ENCODE peak calls at places on chromosomes 4 and X, in six cellular contexts. I is GM23338, Y is fibroblast of mammary gland, C is neuronal stem cell, X is psoas muscle, Q is ovary. G is an unnamed sample.

GRCh38 chrX:25524150-25524549 is 508.4 kb upstream of the ARX start:
- DNase-seq in X (no peak), Q (no peak), Y (peak; percentile 36), C (no peak), I (no peak), G (no peak)

GRCh38 chr4:93897559-93897958 is 69.0 kb downstream of the ATOH1 start:
- DNase-seq in X (no peak), C (no peak), Q (no peak), I (peak; percentile 21), Y (no peak), G (no peak)

GRCh38 chr4:182593413-182593812 is 323.8 kb downstream of the DCTD start:
- DNase-seq in I (no peak), C (no peak), X (no peak), Y (no peak), Q (no peak), G (no peak)

GRCh38 chr4:91366561-91366960 is 937.2 kb upstream of the GRID2 start:
- DNase-seq in X (no peak), Y (no peak), C (no peak), I (no peak), Q (no peak), G (no peak)

GRCh38 chr4:32775049-32775448 is 2054.9 kb downstream of the PCDH7 start:
- DNase-seq in Q (no peak), C (peak; percentile 18), X (no peak), Y (peak; percentile 17), I (peak; percentile 69), G (peak; percentile 47)

GRCh38 chr4:112140536-112140935 is 4.7 kb upstream of the FAM241A start:
- DNase-seq in C (no peak), I (no peak), Y (no peak), X (no peak), Q (no peak), G (no peak)

GRCh38 chr4:121789960-121790829 is 10.9 kb upstream of the EXOSC9 start:
- DNase-seq in X (no peak), C (no peak), Q (no peak), I (no peak), Y (peak; percentile 88), G (no peak)

GRCh38 chr4:73421708-73422457 is 14.1 kb upstream of the AFP start:
- DNase-seq in Q (no peak), X (no peak), Y (no peak), C (no peak), I (no peak), G (no peak)

GRCh38 chrX:79325263-79325958 is 41.7 kb downstream of the ITM2A start:
- DNase-seq in I (peak; percentile 17), Y (no peak), X (no peak), Q (no peak), C (no peak), G (no peak)

GRCh38 chr4:139692300-139693012 is 26.8 kb downstream of the MGST2 start:
- DNase-seq in Y (no peak), I (peak; percentile 29), C (no peak), Q (no peak), X (peak; percentile 60), G (peak; percentile 58)

GRCh38 chrX:150955590-150955989 is 27.5 kb upstream of the HMGB3 start:
- DNase-seq in Y (no peak), X (no peak), C (no peak), I (no peak), Q (no peak), G (no peak)

GRCh38 chr4:1047976-1048780 is 36.8 kb downstream of the FGFRL1 start:
- DNase-seq in X (peak; percentile 45), I (peak; percentile 9), Q (peak; percentile 12), Y (no peak), C (no peak), G (peak; percentile 11)

GRCh38 chr4:176261481-176261880 is 7.5 kb downstream of the ASB5 start:
- DNase-seq in Q (no peak), I (no peak), X (no peak), C (no peak), Y (peak; percentile 89), G (no peak)

GRCh38 chr4:98284640-98285046 is 23.5 kb downstream of the RAP1GDS1 start:
- DNase-seq in I (peak; percentile 91), Q (no peak), C (peak; percentile 27), X (no peak), Y (peak; percentile 32), G (no peak)

GRCh38 chr4:38413524-38414341 is 250.3 kb upstream of the KLF3 start:
- DNase-seq in I (no peak), X (no peak), Y (no peak), C (no peak), Q (no peak), G (no peak)

GRCh38 chr4:34157546-34157945 is 2086.8 kb downstream of the ARAP2 start:
- DNase-seq in X (no peak), Q (no peak), I (no peak), Y (peak; percentile 66), C (no peak), G (no peak)

GRCh38 chr4:30714408-30715031 is 5.6 kb upstream of the PCDH7 start:
- DNase-seq in C (peak; percentile 40), X (no peak), Q (peak; percentile 19), I (peak; percentile 88), Y (peak; percentile 55), G (peak; percentile 62)

GRCh38 chr4:69748176-69748575 is 12.2 kb downstream of the SULT1B1 start:
- DNase-seq in C (no peak), Y (peak; percentile 64), X (no peak), Q (no peak), I (no peak), G (no peak)

GRCh38 chr4:76087007-76087769 is 12.7 kb downstream of the ART3 start:
- DNase-seq in X (peak; percentile 58), Y (peak; percentile 73), C (peak; percentile 63), I (peak; percentile 92), Q (no peak), G (peak; percentile 73)

GRCh38 chrX:63350551-63350950 is 581 bp downstream of the SPIN4 start:
- DNase-seq in I (peak; percentile 24), C (no peak), Q (peak; percentile 14), X (no peak), Y (peak; percentile 3), G (peak; percentile 45)

GRCh38 chrX:155216940-155217450 is 735 bp downstream of the VBP1 start:
- DNase-seq in I (peak; percentile 16), C (peak; percentile 1), X (no peak), Y (peak; percentile 11), Q (no peak), G (no peak)

GRCh38 chr4:174794706-174795105 is 34.3 kb downstream of the GLRA3 start:
- DNase-seq in X (no peak), C (no peak), Q (no peak), I (no peak), Y (peak; percentile 9), G (no peak)

GRCh38 chr4:25448379-25449109 is 71.5 kb downstream of the ANAPC4 start:
- DNase-seq in Q (no peak), C (no peak), I (peak; percentile 40), X (no peak), Y (no peak), G (no peak)

DNA sequence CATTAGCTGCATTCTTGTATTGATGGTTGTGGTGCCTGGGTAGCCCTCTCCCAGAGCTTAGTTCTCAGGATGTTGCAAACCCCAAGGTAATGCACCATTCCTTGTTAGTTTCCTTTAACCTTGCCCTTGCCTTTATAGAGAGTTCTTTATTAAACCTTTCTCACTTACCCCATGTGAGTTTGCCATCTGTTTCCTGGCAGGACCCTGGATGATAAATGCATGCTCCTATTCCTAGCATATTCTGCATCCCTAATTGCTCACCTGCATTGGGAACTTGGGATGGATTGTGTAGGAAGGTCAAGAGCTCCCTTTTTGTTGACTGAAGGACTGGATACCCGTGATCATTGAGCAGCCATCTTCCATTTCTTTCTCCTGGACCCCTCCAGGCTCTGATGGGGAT is 59.9 kb upstream of the AP1S2 start:
- DNase-seq in X (no peak), Y (no peak), C (no peak), Q (no peak), I (no peak), G (no peak)
- H3K4me3 ChIP-seq in X (no peak overlapping the region), Y (no peak overlapping the region), C (no peak overlapping the region), Q (no peak overlapping the region), I (no peak overlapping the region), G (no peak overlapping the region)

GRCh38 chr4:14338206-14338605 is 664.1 kb upstream of the CPEB2 start:
- DNase-seq in I (no peak), C (no peak), X (no peak), Q (no peak), Y (peak; percentile 21), G (no peak)
- H3K4me3 ChIP-seq in I (no peak overlapping the region), C (no peak overlapping the region), X (no peak overlapping the region), Q (no peak overlapping the region), Y (no peak overlapping the region), G (no peak overlapping the region)

GRCh38 chr4:5774416-5775056 is 63.5 kb downstream of the EVC start:
- DNase-seq in Q (no peak), I (no peak), X (no peak), C (no peak), Y (no peak), G (peak; percentile 80)
- H3K4me3 ChIP-seq in Q (no peak overlapping the region), I (no peak overlapping the region), X (no peak overlapping the region), C (no peak overlapping the region), Y (no peak overlapping the region), G (no peak overlapping the region)

GRCh38 chr4:153257966-153258365 is 53.7 kb downstream of the TRIM2 start:
- DNase-seq in C (no peak), Q (no peak), X (no peak), I (peak; percentile 80), Y (no peak), G (no peak)
- H3K4me3 ChIP-seq in C (peak overlapping the region; percentile 55), Q (no peak overlapping the region), X (no peak overlapping the region), I (peak overlapping the region; percentile 44), Y (no peak overlapping the region), G (no peak overlapping the region)

DNA sequence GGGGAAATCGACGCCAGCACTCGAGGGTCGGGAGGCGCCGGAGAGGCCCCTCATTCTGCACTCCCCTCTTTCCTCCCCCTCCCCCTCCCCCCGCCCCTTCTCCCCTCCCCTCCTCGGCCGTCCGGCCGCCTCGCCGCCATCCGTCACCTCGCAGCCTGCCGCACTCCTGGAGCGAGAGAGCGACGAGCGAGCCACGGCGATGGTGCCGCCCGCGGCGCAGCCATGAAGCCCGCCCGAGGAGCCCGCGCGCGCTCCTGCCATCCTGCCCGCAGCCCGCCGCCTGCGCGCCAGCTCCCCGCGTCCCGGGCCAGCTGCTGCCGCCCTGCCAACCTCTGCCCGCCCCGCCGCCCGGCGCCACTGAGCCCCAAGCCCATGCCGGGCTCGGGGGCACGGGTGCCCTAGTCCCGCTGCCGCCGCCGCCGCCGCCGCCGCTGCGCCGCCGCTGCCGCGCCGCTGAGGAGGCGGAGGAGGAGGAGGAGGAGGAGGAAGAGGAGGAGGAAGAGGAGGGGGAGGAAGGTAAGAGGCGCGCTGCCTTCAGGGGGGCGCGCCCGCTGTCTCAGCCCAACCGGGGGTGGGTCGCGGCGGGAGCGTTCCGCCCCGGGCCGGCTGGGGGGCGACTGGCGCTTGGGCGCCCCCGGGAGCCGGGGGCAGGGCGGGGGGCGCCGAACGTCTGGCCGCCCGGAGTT is at the start of gene FRMPD3:
- DNase-seq in I (peak; percentile 40), X (no peak), Y (no peak), C (peak; percentile 4), Q (no peak), G (peak; percentile 11)
- H3K4me3 ChIP-seq in I (peak within 1 kb of the TSS; percentile 65), X (peak within 1 kb of the TSS; percentile 49), Y (peak within 1 kb of the TSS; percentile 26), C (peak within 1 kb of the TSS; percentile 53), Q (peak within 1 kb of the TSS; percentile 36), G (peak within 1 kb of the TSS; percentile 56)